ENCODE peak calls at places on chromosome 18, in five cellular contexts. One of them, this sample, is unnamed.

GRCh38 chr18:28208712-28209265 is 31.9 kb upstream of the CDH2 start:
- DNase-seq in HepG2: no peak
- DNase-seq in SK-N-SH: no peak
- DNase-seq in K562: no peak
- DNase-seq in GM12878: no peak
- DNase-seq in this sample: no peak

GRCh38 chr18:21115519-21116411 is 4.2 kb upstream of the ROCK1 start:
- DNase-seq in GM12878: no peak
- DNase-seq in SK-N-SH: no peak
- DNase-seq in K562: no peak
- DNase-seq in HepG2: no peak
- DNase-seq in this sample: peak; percentile 65

GRCh38 chr18:46096651-46097300 is 1.3 kb downstream of the ATP5F1A start:
- DNase-seq in SK-N-SH: no peak
- DNase-seq in HepG2: no peak
- DNase-seq in GM12878: no peak
- DNase-seq in K562: no peak
- DNase-seq in this sample: no peak

GRCh38 chr18:59690216-59691045 is 6.8 kb downstream of the CCBE1 start:
- DNase-seq in SK-N-SH: no peak
- DNase-seq in K562: no peak
- DNase-seq in GM12878: no peak
- DNase-seq in HepG2: no peak
- DNase-seq in this sample: no peak

GRCh38 chr18:51190000-51190399 is 7.5 kb downstream of the MEX3C start:
- DNase-seq in HepG2: no peak
- DNase-seq in K562: no peak
- DNase-seq in SK-N-SH: no peak
- DNase-seq in GM12878: no peak
- DNase-seq in this sample: no peak

GRCh38 chr18:54942569-54942968 is 16.7 kb downstream of the CCDC68 start:
- DNase-seq in HepG2: no peak
- DNase-seq in GM12878: no peak
- DNase-seq in SK-N-SH: no peak
- DNase-seq in K562: no peak
- DNase-seq in this sample: no peak

GRCh38 chr18:25853716-25854465 is 236.5 kb downstream of the SS18 start:
- DNase-seq in SK-N-SH: no peak
- DNase-seq in K562: no peak
- DNase-seq in GM12878: no peak
- DNase-seq in HepG2: no peak
- DNase-seq in this sample: no peak

GRCh38 chr18:50429207-50429948 is 54.5 kb downstream of the SKA1 start:
- DNase-seq in K562: peak; percentile 14
- DNase-seq in HepG2: peak; percentile 18
- DNase-seq in GM12878: no peak
- DNase-seq in SK-N-SH: peak; percentile 37
- DNase-seq in this sample: peak; percentile 12

GRCh38 chr18:59821983-59822382 is 77.8 kb upstream of the PMAIP1 start:
- DNase-seq in K562: no peak
- DNase-seq in SK-N-SH: no peak
- DNase-seq in GM12878: no peak
- DNase-seq in HepG2: no peak
- DNase-seq in this sample: peak; percentile 49

GRCh38 chr18:60044290-60045006 is 144.7 kb downstream of the PMAIP1 start:
- DNase-seq in HepG2: no peak
- DNase-seq in GM12878: no peak
- DNase-seq in SK-N-SH: no peak
- DNase-seq in K562: no peak
- DNase-seq in this sample: peak; percentile 80

GRCh38 chr18:79982736-79983135 is 5.6 kb downstream of the TXNL4A start:
- DNase-seq in GM12878: no peak
- DNase-seq in HepG2: no peak
- DNase-seq in K562: peak; percentile 17
- DNase-seq in SK-N-SH: no peak
- DNase-seq in this sample: peak; percentile 55

GRCh38 chr18:55589625-55590291 is 1.8 kb upstream of the TCF4 start:
- DNase-seq in SK-N-SH: peak; percentile 93
- DNase-seq in HepG2: no peak
- DNase-seq in GM12878: peak; percentile 2
- DNase-seq in K562: peak; percentile 86
- DNase-seq in this sample: peak; percentile 96

GRCh38 chr18:2448565-2449151 is 122.6 kb downstream of the METTL4 start:
- DNase-seq in GM12878: no peak
- DNase-seq in K562: no peak
- DNase-seq in HepG2: no peak
- DNase-seq in SK-N-SH: no peak
- DNase-seq in this sample: no peak

GRCh38 chr18:56983275-56983992 is 163.5 kb upstream of the BOD1L2 start:
- DNase-seq in SK-N-SH: no peak
- DNase-seq in K562: no peak
- DNase-seq in HepG2: no peak
- DNase-seq in GM12878: no peak
- DNase-seq in this sample: peak; percentile 8

GRCh38 chr18:62452280-62452824 is 70.5 kb upstream of the ZCCHC2 start:
- DNase-seq in K562: no peak
- DNase-seq in HepG2: peak; percentile 99
- DNase-seq in GM12878: no peak
- DNase-seq in SK-N-SH: no peak
- DNase-seq in this sample: peak; percentile 19
- H2AFZ ChIP-seq in K562: no peak overlapping the region
- H2AFZ ChIP-seq in HepG2: no peak overlapping the region
- H2AFZ ChIP-seq in GM12878: no peak overlapping the region
- H2AFZ ChIP-seq in SK-N-SH: no peak overlapping the region
- H2AFZ ChIP-seq in this sample: no peak overlapping the region

DNA sequence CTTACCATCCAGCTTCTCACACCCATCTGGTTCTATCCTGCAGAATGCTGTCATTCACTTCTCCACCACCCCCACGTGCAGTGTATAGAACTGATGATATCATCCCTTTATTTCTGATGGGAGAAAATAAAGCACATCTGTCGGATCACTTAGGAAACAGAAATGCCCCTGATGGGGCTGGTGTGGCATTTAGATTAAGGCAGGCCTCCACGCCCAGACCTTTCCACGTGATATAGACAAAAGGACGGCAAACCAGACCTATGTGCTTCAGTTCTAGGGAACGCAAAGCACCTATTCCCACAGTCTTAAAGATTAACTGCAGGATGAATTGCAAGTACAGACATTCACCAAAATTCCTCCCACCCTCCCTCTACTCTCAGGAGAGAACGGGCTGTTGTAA is 27.6 kb upstream of the CABLES1 start:
- DNase-seq in K562: no peak
- DNase-seq in HepG2: no peak
- DNase-seq in GM12878: no peak
- DNase-seq in SK-N-SH: peak; percentile 26
- DNase-seq in this sample: peak; percentile 33
- TF ChIP-seq SMC3 in K562: no peak
- TF ChIP-seq SMC3 in HepG2: no peak
- TF ChIP-seq SMC3 in GM12878: no peak
- TF ChIP-seq SMC3 in SK-N-SH: no peak
- TF ChIP-seq SMC3 in this sample: no peak

DNA sequence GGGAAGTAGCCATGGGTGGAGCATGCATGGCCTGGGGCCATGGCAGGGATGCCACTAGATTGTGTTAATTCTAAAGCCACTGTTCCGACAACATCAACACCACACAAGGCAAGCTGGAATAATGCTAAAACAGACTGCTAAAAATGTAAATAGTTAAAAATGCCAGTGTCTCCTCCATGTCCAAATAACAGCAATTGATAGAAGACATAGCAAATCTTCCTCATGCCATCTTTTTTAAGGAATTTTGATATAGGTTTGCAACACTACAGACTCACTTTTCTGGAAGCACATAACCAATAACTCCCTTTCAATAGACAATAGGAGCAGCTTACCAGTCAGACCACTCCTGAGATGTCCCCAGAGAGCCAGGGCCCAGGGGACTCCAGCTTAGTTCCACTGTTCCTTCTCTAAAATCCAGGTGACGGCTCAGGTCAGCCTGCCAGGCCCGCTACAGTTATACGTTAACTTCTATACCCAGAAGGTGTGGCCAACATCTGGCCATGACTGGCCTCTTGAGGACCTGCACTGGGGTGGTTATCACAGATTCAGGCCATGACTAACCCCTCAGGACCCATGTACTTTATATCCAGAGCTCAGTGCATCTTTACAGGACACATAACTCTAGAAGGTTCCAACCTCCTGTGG is 20.3 kb downstream of the TUBB6 start:
- DNase-seq in GM12878: no peak
- DNase-seq in SK-N-SH: no peak
- DNase-seq in K562: no peak
- DNase-seq in HepG2: no peak
- DNase-seq in this sample: no peak
- TF ChIP-seq MXI1 in GM12878: no peak
- TF ChIP-seq MXI1 in SK-N-SH: no peak
- TF ChIP-seq MXI1 in K562: no peak
- TF ChIP-seq MXI1 in HepG2: no peak
- TF ChIP-seq MXI1 in this sample: no peak

GRCh38 chr18:7876354-7876753 is 309.2 kb downstream of the PTPRM start:
- DNase-seq in GM12878: no peak
- DNase-seq in K562: no peak
- DNase-seq in HepG2: no peak
- DNase-seq in SK-N-SH: no peak
- DNase-seq in this sample: no peak

GRCh38 chr18:7871560-7872456 is 304.7 kb downstream of the PTPRM start:
- DNase-seq in K562: no peak
- DNase-seq in SK-N-SH: no peak
- DNase-seq in HepG2: peak; percentile 49
- DNase-seq in GM12878: no peak
- DNase-seq in this sample: peak; percentile 17

GRCh38 chr18:7873316-7873715 is 306.2 kb downstream of the PTPRM start:
- DNase-seq in SK-N-SH: no peak
- DNase-seq in K562: no peak
- DNase-seq in HepG2: no peak
- DNase-seq in GM12878: no peak
- DNase-seq in this sample: no peak

GRCh38 chr18:7870855-7871254 is 303.7 kb downstream of the PTPRM start:
- DNase-seq in HepG2: no peak
- DNase-seq in GM12878: no peak
- DNase-seq in SK-N-SH: no peak
- DNase-seq in K562: no peak
- DNase-seq in this sample: peak; percentile 14

DNA sequence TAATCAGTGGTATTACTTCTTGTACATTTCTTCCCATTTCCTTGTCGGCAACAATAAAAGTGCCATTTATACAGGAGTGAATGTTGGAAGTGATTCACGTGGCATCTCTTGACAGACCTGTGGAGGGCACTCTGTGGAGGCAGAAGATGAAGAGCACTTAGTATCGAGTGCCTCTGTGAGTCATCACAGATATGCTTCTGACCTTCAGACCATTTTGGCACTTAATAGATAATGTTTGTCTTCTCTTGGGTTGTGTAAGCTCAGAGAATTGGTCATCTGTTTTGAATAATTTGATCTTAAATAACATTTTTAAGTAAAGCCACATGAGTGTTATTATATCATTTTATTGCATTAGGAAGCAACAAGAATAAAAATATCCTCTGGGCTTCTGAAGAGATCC is 305.5 kb downstream of the PTPRM start:
- DNase-seq in HepG2: peak; percentile 87
- DNase-seq in GM12878: no peak
- DNase-seq in SK-N-SH: peak; percentile 36
- DNase-seq in K562: no peak
- DNase-seq in this sample: peak; percentile 62
- H2AFZ ChIP-seq in HepG2: no peak overlapping the region
- H2AFZ ChIP-seq in GM12878: no peak overlapping the region
- H2AFZ ChIP-seq in SK-N-SH: no peak overlapping the region
- H2AFZ ChIP-seq in K562: no peak overlapping the region
- H2AFZ ChIP-seq in this sample: no peak overlapping the region

DNA sequence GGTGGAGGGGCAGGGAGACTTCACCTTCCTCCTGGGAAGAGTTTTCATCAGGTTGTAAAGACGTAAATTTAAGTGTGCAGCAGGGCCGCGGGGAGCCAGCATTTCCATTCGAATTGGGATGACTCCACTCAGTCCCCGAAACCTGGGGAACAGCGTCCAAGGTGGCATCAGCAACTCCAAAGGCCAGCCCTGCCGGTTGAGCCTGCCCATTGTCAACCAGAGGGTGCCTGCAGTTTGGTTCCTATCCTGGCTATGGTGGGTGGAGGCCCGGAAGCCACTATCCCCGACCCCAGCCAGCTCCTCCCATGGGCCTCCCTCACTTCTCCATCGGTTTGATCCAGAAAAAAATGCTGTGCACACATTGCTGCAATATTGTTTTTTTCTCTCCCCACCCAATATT is 99.9 kb downstream of the PTGR3 start:
- DNase-seq in SK-N-SH: no peak
- DNase-seq in K562: no peak
- DNase-seq in HepG2: no peak
- DNase-seq in GM12878: no peak
- DNase-seq in this sample: no peak
- TF ChIP-seq SMC3 in SK-N-SH: no peak
- TF ChIP-seq SMC3 in K562: no peak
- TF ChIP-seq SMC3 in HepG2: no peak
- TF ChIP-seq SMC3 in GM12878: no peak
- TF ChIP-seq SMC3 in this sample: no peak

GRCh38 chr18:47595816-47596501 is 334.5 kb downstream of the SMAD2 start:
- DNase-seq in HepG2: peak; percentile 20
- DNase-seq in SK-N-SH: no peak
- DNase-seq in K562: peak; percentile 53
- DNase-seq in GM12878: peak; percentile 8
- DNase-seq in this sample: no peak
- TF ChIP-seq MXI1 in HepG2: no peak
- TF ChIP-seq MXI1 in SK-N-SH: no peak
- TF ChIP-seq MXI1 in K562: no peak
- TF ChIP-seq MXI1 in GM12878: no peak
- TF ChIP-seq MXI1 in this sample: no peak

GRCh38 chr18:76564636-76565237 is 69.7 kb upstream of the ZNF516 start:
- DNase-seq in GM12878: no peak
- DNase-seq in SK-N-SH: no peak
- DNase-seq in K562: no peak
- DNase-seq in HepG2: no peak
- DNase-seq in this sample: no peak
- H2AFZ ChIP-seq in GM12878: no peak overlapping the region
- H2AFZ ChIP-seq in SK-N-SH: no peak overlapping the region
- H2AFZ ChIP-seq in K562: no peak overlapping the region
- H2AFZ ChIP-seq in HepG2: no peak overlapping the region
- H2AFZ ChIP-seq in this sample: peak overlapping the region; percentile 27

This sample was measured in IMR-90.